ENCODE peak calls at places on chromosomes 7 and 10, in four cellular contexts. U is PC-3, N is astrocyte, Z is H9. W is an unnamed sample.

GRCh38 chr7:30970074-30970473 is 6.3 kb downstream of the GHRHR start:
- DNase-seq in U (no peak), N (no peak), Z (no peak), W (no peak)

GRCh38 chr7:114929570-114929969 is 7.7 kb downstream of the MDFIC start:
- DNase-seq in U (no peak), N (no peak), Z (no peak), W (peak)

GRCh38 chr10:120508393-120508792 is 51.4 kb downstream of the PLPP4 start:
- DNase-seq in U (peak), N (peak), Z (no peak), W (no peak)

GRCh38 chr7:87318741-87319140 is 26.7 kb upstream of the CROT start:
- DNase-seq in U (no peak), N (no peak), Z (no peak), W (no peak)

GRCh38 chr7:924541-925231 is 29.8 kb downstream of the ADAP1 start:
- DNase-seq in U (no peak), N (no peak), Z (no peak), W (no peak)

GRCh38 chr7:85172530-85172941 is 14.3 kb downstream of the SEMA3D start:
- DNase-seq in U (no peak), N (peak), Z (no peak), W (no peak)

GRCh38 chr10:27779462-27779861 is 33.8 kb upstream of the MKX start:
- DNase-seq in U (no peak), N (no peak), Z (no peak), W (no peak)

GRCh38 chr7:14380881-14381280 is 391.4 kb upstream of the ETV1 start:
- DNase-seq in U (no peak), N (no peak), Z (no peak), W (no peak)

GRCh38 chr7:1691601-1692499 is 21.8 kb downstream of the ELFN1 start:
- DNase-seq in U (peak), N (peak), Z (peak), W (no peak)

GRCh38 chr7:38863609-38864291 is 45.2 kb downstream of the VPS41 start:
- DNase-seq in U (peak), N (no peak), Z (no peak), W (no peak)

GRCh38 chr10:32650246-32650655 is 204.3 kb downstream of the CCDC7 start:
- DNase-seq in U (peak), N (no peak), Z (no peak), W (no peak)

GRCh38 chr7:133051066-133051465 is 30.8 kb downstream of the CHCHD3 start:
- DNase-seq in U (no peak), N (peak), Z (no peak), W (peak)

GRCh38 chr10:124552877-124553276 is 91.3 kb downstream of the LHPP start:
- DNase-seq in U (no peak), N (no peak), Z (no peak), W (peak)

GRCh38 chr10:101840741-101841453 is 2.7 kb downstream of the KCNIP2 start:
- DNase-seq in U (peak), N (peak), Z (peak), W (peak)

GRCh38 chr7:55526770-55527169 is 45.5 kb downstream of the VOPP1 start:
- DNase-seq in U (no peak), N (no peak), Z (peak), W (peak)

GRCh38 chr10:15427836-15428414 is 56.8 kb upstream of the FAM171A1 start:
- DNase-seq in U (peak), N (peak), Z (no peak), W (peak)

GRCh38 chr7:27329917-27330316 is 87.3 kb downstream of the EVX1 start:
- DNase-seq in U (peak), N (no peak), Z (no peak), W (no peak)

GRCh38 chr7:6395898-6396582 is 51.7 kb downstream of the DAGLB start:
- DNase-seq in U (no peak), N (no peak), Z (no peak), W (no peak)

GRCh38 chr7:128455556-128456254 is at the start of gene HILPDA:
- DNase-seq in U (peak), N (peak), Z (peak), W (peak)

GRCh38 chr7:25881317-25881716 is 270.7 kb upstream of the NFE2L3 start:
- DNase-seq in U (no peak), N (no peak), Z (no peak), W (no peak)

GRCh38 chr10:111944331-111944730 is 239.2 kb downstream of the GPAM start:
- DNase-seq in U (no peak), N (no peak), Z (peak), W (peak)

GRCh38 chr7:141200191-141201108 is 126.6 kb downstream of the TMEM178B start:
- DNase-seq in U (no peak), N (no peak), Z (no peak), W (no peak)

GRCh38 chr7:40921589-40922315 is 781.1 kb downstream of the INHBA start:
- DNase-seq in U (no peak), N (no peak), Z (no peak), W (no peak)

GRCh38 chr10:71887767-71888166 is 36.7 kb upstream of the PSAP start:
- DNase-seq in U (no peak), N (no peak), Z (no peak), W (no peak)

GRCh38 chr7:43077732-43078391 is 34.6 kb upstream of the HECW1 start:
- DNase-seq in U (peak), N (peak), Z (peak), W (peak)

GRCh38 chr7:39228946-39229345 is 251.2 kb downstream of the POU6F2 start:
- DNase-seq in U (peak), N (peak), Z (peak), W (peak)

GRCh38 chr7:58086871-58087535 is 637.0 kb downstream of the ZNF716 start:
- DNase-seq in U (no peak), N (no peak), Z (no peak), W (no peak)

GRCh38 chr7:139725843-139726484 is 51.8 kb downstream of the HIPK2 start:
- DNase-seq in U (no peak), N (no peak), Z (no peak), W (no peak)

GRCh38 chr7:155998328-155998691 is 186.0 kb upstream of the SHH start:
- DNase-seq in U (no peak), N (no peak), Z (peak), W (no peak)

GRCh38 chr7:138785587-138786437 is 12.0 kb upstream of the TMEM213 start:
- DNase-seq in U (peak), N (peak), Z (no peak), W (no peak)

GRCh38 chr7:18357691-18358090 is 137.9 kb upstream of the HDAC9 start:
- DNase-seq in U (peak), N (peak), Z (no peak), W (peak)

GRCh38 chr10:61404771-61405170 is 48.4 kb downstream of the TMEM26 start:
- DNase-seq in U (peak), N (peak), Z (no peak), W (no peak)

GRCh38 chr7:45662018-45662417 is 87.8 kb downstream of the ADCY1 start:
- DNase-seq in U (no peak), N (no peak), Z (peak), W (no peak)

GRCh38 chr7:151008511-151009323 is 15.6 kb downstream of the ATG9B start:
- DNase-seq in U (no peak), N (no peak), Z (peak), W (peak)

GRCh38 chr10:4243169-4243568 is 458.2 kb upstream of the KLF6 start:
- DNase-seq in U (no peak), N (no peak), Z (no peak), W (no peak)

GRCh38 chr7:117112640-117113039 is 159.3 kb downstream of the ST7 start:
- DNase-seq in U (no peak), N (no peak), Z (no peak), W (no peak)

GRCh38 chr10:78316451-78316931 is 282.8 kb downstream of the RPS24 start:
- DNase-seq in U (peak), N (peak), Z (no peak), W (no peak)

GRCh38 chr10:47402681-47403301 is 18.7 kb upstream of the ZNF488 start:
- DNase-seq in U (peak), N (peak), Z (peak), W (peak)
- H3K4me2 ChIP-seq in U (peak), N (peak), Z (no peak), W (peak)

GRCh38 chr10:30241422-30242110 is 107.5 kb downstream of the MTPAP start:
- DNase-seq in U (no peak), N (no peak), Z (no peak), W (no peak)
- H3K4me2 ChIP-seq in U (no peak), N (no peak), Z (no peak), W (no peak)

GRCh38 chr10:121526040-121526790 is 72.0 kb downstream of the FGFR2 start:
- DNase-seq in U (no peak), N (no peak), Z (no peak), W (peak)
- H3K4me2 ChIP-seq in U (no peak), N (no peak), Z (no peak), W (peak)

DNA sequence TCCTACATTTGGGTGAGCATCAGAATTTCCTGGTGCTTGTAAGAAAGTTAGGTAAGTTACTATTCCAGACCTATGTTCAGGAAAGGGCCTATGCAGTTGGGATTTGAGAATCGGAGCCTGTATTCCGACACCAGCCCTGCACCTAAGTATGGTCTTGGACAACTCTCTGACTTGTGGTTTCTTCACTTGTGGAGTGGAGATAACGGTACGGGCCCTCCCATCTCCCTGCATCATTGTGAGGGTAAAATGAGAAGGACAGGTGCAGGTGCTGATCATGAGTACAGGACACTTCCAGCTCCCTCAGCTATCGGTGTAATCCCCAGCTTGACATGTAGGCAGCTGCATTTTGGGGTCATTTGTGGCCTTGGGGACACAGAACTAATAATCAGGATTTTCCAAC is 138.3 kb upstream of the NAMPT start:
- DNase-seq in U (no peak), N (no peak), Z (no peak), W (no peak)
- H3K4me2 ChIP-seq in U (no peak), N (no peak), Z (no peak), W (no peak)

GRCh38 chr10:75508814-75509306 is 77.4 kb downstream of the LRMDA start:
- DNase-seq in U (no peak), N (peak), Z (no peak), W (no peak)

GRCh38 chr10:75505840-75506506 is 74.5 kb downstream of the LRMDA start:
- DNase-seq in U (no peak), N (no peak), Z (no peak), W (no peak)

GRCh38 chr10:75507469-75507868 is 76.0 kb downstream of the LRMDA start:
- DNase-seq in U (no peak), N (peak), Z (no peak), W (no peak)

GRCh38 chr10:75511011-75511410 is 79.6 kb downstream of the LRMDA start:
- DNase-seq in U (no peak), N (no peak), Z (no peak), W (no peak)

GRCh38 chr10:75508239-75508813 is 76.9 kb downstream of the LRMDA start:
- DNase-seq in U (peak), N (peak), Z (no peak), W (no peak)
- H3K4me2 ChIP-seq in U (peak), N (peak), Z (no peak), W (no peak)

GRCh38 chr7:47326220-47326619 is 255.7 kb downstream of the TNS3 start:
- DNase-seq in U (peak), N (peak), Z (no peak), W (peak)
- H3K4me2 ChIP-seq in U (no peak), N (peak), Z (no peak), W (peak)

DNA sequence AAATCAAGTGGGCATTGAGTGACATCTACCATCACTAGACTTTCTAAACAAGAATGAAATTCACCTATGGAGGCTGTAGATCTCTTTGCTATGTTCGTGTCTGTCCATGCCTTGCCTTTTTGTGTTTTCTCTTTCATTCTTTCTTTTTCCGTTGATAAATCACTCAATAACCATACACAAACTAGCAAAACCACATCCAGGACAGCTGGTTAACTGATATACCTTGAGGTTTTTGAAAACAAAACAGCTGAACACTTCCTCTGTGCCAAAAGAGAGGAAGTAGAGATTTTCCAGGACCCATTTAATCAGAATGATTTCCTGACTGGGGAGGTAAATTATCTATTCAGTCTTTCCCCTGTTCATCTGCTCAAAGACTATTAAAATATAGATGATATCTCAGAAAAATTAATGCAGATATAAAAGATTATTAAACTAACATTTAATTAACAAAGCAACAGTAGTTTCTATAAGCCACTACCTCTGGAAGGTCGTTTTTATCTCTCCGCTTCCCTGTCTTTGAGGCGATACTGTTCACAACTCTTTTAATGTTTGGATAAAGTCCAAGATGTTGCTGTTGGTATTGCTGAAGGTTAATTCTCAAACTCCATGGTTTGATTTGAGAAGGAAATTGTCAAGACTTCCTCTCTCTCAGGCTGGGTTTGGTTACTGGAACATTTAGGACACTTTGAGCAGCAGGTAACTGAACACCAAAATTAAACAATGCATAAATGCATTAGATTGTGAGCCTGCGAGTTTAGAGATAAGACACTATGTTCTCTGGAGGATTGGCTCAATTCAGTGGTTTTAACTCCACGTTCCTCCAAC is 24.4 kb upstream of the C10orf67 start:
- DNase-seq in U (no peak), N (peak), Z (no peak), W (no peak)
- H3K4me2 ChIP-seq in U (no peak), N (no peak), Z (no peak), W (no peak)

GRCh38 chr7:121372376-121373024 is 23.6 kb downstream of the FAM3C start:
- DNase-seq in U (no peak), N (peak), Z (no peak), W (no peak)

GRCh38 chr7:121373177-121373576 is 22.9 kb downstream of the FAM3C start:
- DNase-seq in U (no peak), N (no peak), Z (no peak), W (no peak)

GRCh38 chr7:121366852-121367431 is 29.2 kb downstream of the FAM3C start:
- DNase-seq in U (peak), N (no peak), Z (no peak), W (peak)

GRCh38 chr7:121371367-121371766 is 24.7 kb downstream of the FAM3C start:
- DNase-seq in U (no peak), N (no peak), Z (no peak), W (no peak)

DNA sequence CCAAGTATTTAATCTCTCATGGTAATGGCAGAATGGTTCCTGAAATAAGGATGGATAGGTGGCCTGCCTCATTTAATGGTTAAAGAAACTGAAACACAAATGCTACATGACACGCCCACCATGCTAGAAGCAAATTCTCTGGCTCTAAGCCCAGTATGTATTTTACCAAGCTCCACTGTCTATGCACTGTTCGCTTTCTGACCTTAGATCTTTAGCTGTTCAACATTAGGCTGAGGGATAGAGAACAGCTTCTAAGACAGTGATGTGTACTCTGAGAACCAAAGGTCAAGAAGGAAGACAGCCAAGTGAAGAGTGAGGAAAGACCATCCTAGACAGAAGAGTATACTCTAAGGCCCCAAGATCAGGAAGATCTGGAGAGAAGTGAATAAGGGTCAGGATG is 26.6 kb downstream of the FAM3C start:
- DNase-seq in U (peak), N (peak), Z (no peak), W (no peak)
- H3K4me2 ChIP-seq in U (no peak), N (no peak), Z (no peak), W (no peak)

DNA sequence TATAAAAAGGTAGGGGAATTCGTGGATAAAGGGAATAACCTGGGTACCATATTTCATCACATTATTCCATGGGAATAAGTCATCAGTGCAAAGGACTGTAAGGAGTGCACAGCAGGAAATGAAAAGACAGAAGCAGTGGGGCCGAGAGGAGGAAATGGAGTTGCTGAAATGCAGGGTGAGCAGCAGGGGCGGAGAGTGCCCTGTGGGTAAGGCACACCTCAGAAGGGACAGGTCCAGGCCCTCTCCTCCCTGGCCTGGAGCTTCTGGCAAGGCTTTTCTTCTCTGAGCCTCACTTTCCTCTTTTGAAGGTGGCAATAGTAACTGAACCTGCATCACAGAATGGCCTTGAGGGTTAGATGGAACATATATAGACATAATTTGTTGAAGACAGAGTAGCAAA is 26.2 kb downstream of the IKZF1 start:
- DNase-seq in U (no peak), N (no peak), Z (no peak), W (no peak)
- H3K4me2 ChIP-seq in U (no peak), N (no peak), Z (no peak), W (no peak)

GRCh38 chr7:33671521-33672262 is 233.6 kb upstream of the BMPER start:
- DNase-seq in U (no peak), N (no peak), Z (no peak), W (no peak)
- H3K4me2 ChIP-seq in U (no peak), N (no peak), Z (no peak), W (no peak)